ENCODE peak calls at places on chromosomes 4 and X, in six cellular contexts. One of them, this sample, is unnamed.

GRCh38 chrX:149630681-149631292 is 805 bp downstream of the TMEM185A start:
- DNase-seq in nephron progenitor cell: no peak
- DNase-seq in thoracic aorta: no peak
- DNase-seq in H9: no peak
- DNase-seq in osteocyte: no peak
- DNase-seq in upper lobe of left lung: no peak
- DNase-seq in this sample: no peak

GRCh38 chrX:119870626-119871131 is 854 bp downstream of the RNF113A start:
- DNase-seq in thoracic aorta: no peak
- DNase-seq in H9: no peak
- DNase-seq in nephron progenitor cell: peak
- DNase-seq in upper lobe of left lung: peak
- DNase-seq in osteocyte: no peak
- DNase-seq in this sample: no peak

GRCh38 chr4:3401436-3402171 is 40.2 kb upstream of the HGFAC start:
- DNase-seq in upper lobe of left lung: no peak
- DNase-seq in thoracic aorta: no peak
- DNase-seq in osteocyte: no peak
- DNase-seq in nephron progenitor cell: no peak
- DNase-seq in H9: no peak
- DNase-seq in this sample: peak

GRCh38 chrX:149365061-149365460 is 140.0 kb downstream of the IDS start:
- DNase-seq in H9: no peak
- DNase-seq in upper lobe of left lung: no peak
- DNase-seq in thoracic aorta: no peak
- DNase-seq in nephron progenitor cell: no peak
- DNase-seq in osteocyte: no peak
- DNase-seq in this sample: no peak

GRCh38 chr4:34771632-34772031 is 1472.7 kb downstream of the ARAP2 start:
- DNase-seq in H9: no peak
- DNase-seq in upper lobe of left lung: no peak
- DNase-seq in thoracic aorta: no peak
- DNase-seq in osteocyte: no peak
- DNase-seq in nephron progenitor cell: no peak
- DNase-seq in this sample: no peak

GRCh38 chr4:32884198-32884597 is 2164.0 kb downstream of the PCDH7 start:
- DNase-seq in osteocyte: no peak
- DNase-seq in thoracic aorta: no peak
- DNase-seq in upper lobe of left lung: no peak
- DNase-seq in nephron progenitor cell: no peak
- DNase-seq in H9: no peak
- DNase-seq in this sample: no peak

GRCh38 chr4:48122756-48123155 is 11.3 kb downstream of the TXK start:
- DNase-seq in osteocyte: no peak
- DNase-seq in thoracic aorta: no peak
- DNase-seq in H9: no peak
- DNase-seq in nephron progenitor cell: no peak
- DNase-seq in upper lobe of left lung: no peak
- DNase-seq in this sample: no peak

GRCh38 chr4:185597532-185598188 is 62.4 kb upstream of the PDLIM3 start:
- DNase-seq in H9: peak
- DNase-seq in upper lobe of left lung: peak
- DNase-seq in nephron progenitor cell: peak
- DNase-seq in osteocyte: no peak
- DNase-seq in thoracic aorta: no peak
- DNase-seq in this sample: no peak

GRCh38 chrX:38929966-38930421 is 128.7 kb downstream of the MID1IP1 start:
- DNase-seq in upper lobe of left lung: no peak
- DNase-seq in nephron progenitor cell: no peak
- DNase-seq in H9: no peak
- DNase-seq in thoracic aorta: peak
- DNase-seq in osteocyte: no peak
- DNase-seq in this sample: no peak

GRCh38 chrX:130728208-130728607 is 174.8 kb downstream of the ENOX2 start:
- DNase-seq in upper lobe of left lung: no peak
- DNase-seq in H9: no peak
- DNase-seq in nephron progenitor cell: no peak
- DNase-seq in osteocyte: no peak
- DNase-seq in thoracic aorta: no peak
- DNase-seq in this sample: no peak

GRCh38 chr4:55543858-55544257 is 2.9 kb downstream of the CLOCK start:
- DNase-seq in nephron progenitor cell: no peak
- DNase-seq in osteocyte: no peak
- DNase-seq in upper lobe of left lung: no peak
- DNase-seq in thoracic aorta: no peak
- DNase-seq in H9: no peak
- DNase-seq in this sample: no peak

GRCh38 chrX:53605004-53605403 is 81.5 kb downstream of the HUWE1 start:
- DNase-seq in nephron progenitor cell: no peak
- DNase-seq in upper lobe of left lung: no peak
- DNase-seq in thoracic aorta: no peak
- DNase-seq in H9: no peak
- DNase-seq in osteocyte: no peak
- DNase-seq in this sample: no peak

GRCh38 chr4:998096-998691 is 5.0 kb upstream of the SLC26A1 start:
- DNase-seq in nephron progenitor cell: peak
- DNase-seq in osteocyte: no peak
- DNase-seq in upper lobe of left lung: no peak
- DNase-seq in H9: no peak
- DNase-seq in thoracic aorta: no peak
- DNase-seq in this sample: no peak

GRCh38 chr4:149065753-149066152 is 623.5 kb upstream of the NR3C2 start:
- DNase-seq in osteocyte: no peak
- DNase-seq in upper lobe of left lung: no peak
- DNase-seq in H9: no peak
- DNase-seq in thoracic aorta: no peak
- DNase-seq in nephron progenitor cell: no peak
- DNase-seq in this sample: no peak

GRCh38 chr4:128858875-128859696 is 49.6 kb downstream of the JADE1 start:
- DNase-seq in thoracic aorta: no peak
- DNase-seq in H9: no peak
- DNase-seq in upper lobe of left lung: no peak
- DNase-seq in nephron progenitor cell: no peak
- DNase-seq in osteocyte: no peak
- DNase-seq in this sample: no peak

GRCh38 chr4:165476214-165477098 is 97.6 kb downstream of the CPE start:
- DNase-seq in osteocyte: no peak
- DNase-seq in thoracic aorta: no peak
- DNase-seq in upper lobe of left lung: no peak
- DNase-seq in nephron progenitor cell: no peak
- DNase-seq in H9: no peak
- DNase-seq in this sample: no peak

GRCh38 chr4:150960818-150961217 is 54.3 kb downstream of the LRBA start:
- DNase-seq in thoracic aorta: no peak
- DNase-seq in osteocyte: no peak
- DNase-seq in H9: peak
- DNase-seq in upper lobe of left lung: peak
- DNase-seq in nephron progenitor cell: no peak
- DNase-seq in this sample: no peak

GRCh38 chr4:110020139-110020538 is 107.5 kb downstream of the EGF start:
- DNase-seq in H9: no peak
- DNase-seq in osteocyte: no peak
- DNase-seq in thoracic aorta: no peak
- DNase-seq in nephron progenitor cell: no peak
- DNase-seq in upper lobe of left lung: no peak
- DNase-seq in this sample: no peak

DNA sequence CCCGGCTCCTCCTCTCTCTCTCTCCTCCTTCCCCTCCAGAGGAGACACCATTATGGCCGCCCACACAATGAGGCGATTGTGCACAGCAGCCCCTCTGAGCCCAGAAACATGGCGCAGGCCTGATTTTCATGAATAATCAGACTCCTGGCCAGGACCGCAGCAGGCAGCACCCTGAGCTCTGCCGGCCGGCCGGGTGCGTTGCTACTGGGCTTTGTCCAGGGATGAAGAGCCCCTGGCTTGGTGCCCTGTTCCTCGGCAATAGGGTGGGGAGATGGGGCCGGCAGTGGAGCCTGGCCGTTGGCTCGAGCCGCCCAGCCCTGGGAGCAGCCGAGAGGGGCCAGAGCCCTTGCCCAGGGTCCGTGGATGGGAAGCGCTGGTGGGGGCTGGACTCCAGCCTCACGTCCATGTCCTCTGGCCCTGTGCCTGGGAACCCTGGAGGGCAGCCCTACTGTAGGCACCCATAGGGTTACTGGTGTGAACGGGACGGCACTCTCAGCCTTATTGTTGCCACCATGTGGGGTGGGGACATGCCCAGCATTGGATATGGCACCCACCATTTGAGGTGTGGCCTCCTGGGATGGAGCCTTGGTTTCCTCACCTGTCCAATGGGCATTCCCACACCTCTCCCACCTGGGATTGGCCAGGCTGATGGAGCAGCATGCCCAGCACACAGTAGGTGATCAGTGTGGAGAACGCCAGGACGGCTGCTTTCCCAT is 103.0 kb downstream of the SORCS2 start:
- DNase-seq in H9: no peak
- DNase-seq in nephron progenitor cell: no peak
- DNase-seq in thoracic aorta: no peak
- DNase-seq in osteocyte: no peak
- DNase-seq in upper lobe of left lung: peak
- DNase-seq in this sample: no peak
- TF ChIP-seq CTCF in H9: no peak
- TF ChIP-seq CTCF in nephron progenitor cell: no peak
- TF ChIP-seq CTCF in thoracic aorta: no peak
- TF ChIP-seq CTCF in osteocyte: no peak
- TF ChIP-seq CTCF in upper lobe of left lung: no peak
- TF ChIP-seq CTCF in this sample: no peak

DNA sequence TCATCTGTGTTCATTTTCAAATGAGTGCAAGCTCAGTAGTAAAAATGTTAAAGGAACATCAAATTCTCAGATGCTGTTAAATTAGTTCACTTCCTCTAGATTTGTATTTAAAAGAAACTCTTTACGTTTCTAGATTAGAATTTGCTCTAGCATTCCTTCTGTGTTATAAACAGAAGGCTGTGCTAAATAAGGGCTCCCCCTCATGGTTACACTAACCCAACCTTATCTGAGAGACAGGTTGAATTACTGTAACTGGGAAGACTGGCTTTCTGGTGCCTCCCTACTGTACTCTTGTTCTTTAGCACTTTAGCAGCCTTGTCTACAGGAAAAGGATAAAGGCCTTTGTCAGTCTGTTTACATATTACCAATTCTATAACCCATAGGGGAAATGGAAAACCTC is 56.8 kb downstream of the RXFP1 start:
- DNase-seq in nephron progenitor cell: no peak
- DNase-seq in H9: no peak
- DNase-seq in thoracic aorta: no peak
- DNase-seq in upper lobe of left lung: no peak
- DNase-seq in osteocyte: no peak
- DNase-seq in this sample: no peak
- TF ChIP-seq CTCF in nephron progenitor cell: no peak
- TF ChIP-seq CTCF in H9: peak
- TF ChIP-seq CTCF in thoracic aorta: no peak
- TF ChIP-seq CTCF in upper lobe of left lung: no peak
- TF ChIP-seq CTCF in osteocyte: peak
- TF ChIP-seq CTCF in this sample: no peak

DNA sequence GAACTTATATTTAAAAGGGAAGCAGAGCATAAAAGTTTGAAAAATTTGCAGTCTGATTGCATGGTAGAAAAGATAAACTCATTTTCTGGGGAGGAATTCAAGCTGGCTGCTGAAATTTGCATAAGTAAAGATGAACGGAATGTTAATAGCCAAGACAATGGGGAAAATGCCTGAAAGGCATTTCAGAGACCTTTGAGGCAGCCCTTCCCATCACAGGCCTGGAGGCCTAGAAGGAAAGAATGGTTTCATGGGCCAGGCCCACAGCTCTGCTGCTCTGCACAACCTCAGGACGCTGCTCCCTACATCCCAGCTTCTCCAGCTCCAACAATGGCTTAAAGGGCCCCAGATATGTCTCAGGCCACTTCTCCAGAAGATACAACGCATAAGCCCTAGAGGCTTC is 46.9 kb upstream of the INPP4B start:
- DNase-seq in nephron progenitor cell: no peak
- DNase-seq in thoracic aorta: no peak
- DNase-seq in H9: no peak
- DNase-seq in upper lobe of left lung: no peak
- DNase-seq in osteocyte: no peak
- DNase-seq in this sample: no peak
- TF ChIP-seq CTCF in nephron progenitor cell: no peak
- TF ChIP-seq CTCF in thoracic aorta: no peak
- TF ChIP-seq CTCF in H9: no peak
- TF ChIP-seq CTCF in upper lobe of left lung: no peak
- TF ChIP-seq CTCF in osteocyte: no peak
- TF ChIP-seq CTCF in this sample: no peak

DNA sequence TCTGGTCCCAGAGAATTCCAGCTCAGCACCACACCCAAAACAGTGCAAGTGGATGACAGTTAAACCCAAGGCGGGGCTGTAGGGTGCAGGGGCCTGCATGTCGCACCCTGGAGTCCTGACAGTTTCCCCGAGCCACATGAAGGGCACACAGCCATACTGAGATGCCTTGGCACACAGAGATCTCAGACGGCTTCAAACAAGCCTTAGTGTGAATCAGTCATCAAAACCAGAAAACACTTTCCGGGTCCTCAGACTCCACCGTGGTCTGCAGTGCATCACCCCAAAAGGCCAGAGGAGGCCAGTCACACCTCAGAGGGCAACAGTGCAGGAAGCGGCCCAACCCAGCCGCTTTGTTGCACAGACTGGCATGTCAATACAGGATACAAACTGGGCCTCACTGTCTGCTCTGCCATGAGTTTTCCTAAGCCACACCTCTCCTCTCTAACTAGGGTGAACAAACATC is 64.6 kb upstream of the ENPP6 start:
- DNase-seq in H9: no peak
- DNase-seq in upper lobe of left lung: peak
- DNase-seq in thoracic aorta: no peak
- DNase-seq in osteocyte: no peak
- DNase-seq in nephron progenitor cell: no peak
- DNase-seq in this sample: no peak
- TF ChIP-seq CTCF in H9: peak
- TF ChIP-seq CTCF in upper lobe of left lung: peak
- TF ChIP-seq CTCF in thoracic aorta: no peak
- TF ChIP-seq CTCF in osteocyte: no peak
- TF ChIP-seq CTCF in nephron progenitor cell: no peak
- TF ChIP-seq CTCF in this sample: peak

GRCh38 chrX:16671005-16671404 is 21.0 kb downstream of the S100G start:
- DNase-seq in upper lobe of left lung: no peak
- DNase-seq in thoracic aorta: no peak
- DNase-seq in osteocyte: peak
- DNase-seq in nephron progenitor cell: peak
- DNase-seq in H9: no peak
- DNase-seq in this sample: no peak
- TF ChIP-seq CTCF in upper lobe of left lung: no peak
- TF ChIP-seq CTCF in thoracic aorta: no peak
- TF ChIP-seq CTCF in osteocyte: peak
- TF ChIP-seq CTCF in nephron progenitor cell: peak
- TF ChIP-seq CTCF in H9: peak
- TF ChIP-seq CTCF in this sample: peak

DNA sequence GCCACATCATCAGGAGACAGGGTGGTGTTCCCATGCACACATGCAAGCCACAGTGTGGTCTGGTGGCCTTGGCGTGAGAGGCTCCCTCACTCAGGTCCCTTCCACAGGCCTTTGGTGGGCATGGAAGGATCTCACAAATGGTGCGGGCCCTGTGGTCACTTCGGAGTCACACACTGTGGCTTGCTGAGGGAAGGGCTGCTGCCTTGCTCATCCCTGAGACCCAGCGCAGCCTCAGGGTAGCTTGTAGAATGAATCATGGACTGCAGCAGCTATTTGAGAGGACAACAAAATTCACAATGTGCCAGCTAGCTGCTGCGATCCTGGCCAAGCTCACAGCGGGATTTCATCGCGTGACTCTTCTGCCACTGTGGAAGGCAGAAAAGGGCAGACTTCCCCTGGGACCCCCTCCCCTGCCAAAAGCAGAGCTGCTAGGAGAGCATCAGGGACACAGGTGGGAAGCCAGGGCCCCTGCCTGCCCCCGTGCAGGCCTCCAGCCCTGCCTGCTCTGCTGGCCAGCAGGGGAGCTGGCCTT is 106.4 kb downstream of the ABLIM2 start:
- DNase-seq in osteocyte: no peak
- DNase-seq in H9: no peak
- DNase-seq in upper lobe of left lung: no peak
- DNase-seq in thoracic aorta: no peak
- DNase-seq in nephron progenitor cell: no peak
- DNase-seq in this sample: no peak
- TF ChIP-seq CTCF in osteocyte: no peak
- TF ChIP-seq CTCF in H9: no peak
- TF ChIP-seq CTCF in upper lobe of left lung: no peak
- TF ChIP-seq CTCF in thoracic aorta: no peak
- TF ChIP-seq CTCF in nephron progenitor cell: no peak
- TF ChIP-seq CTCF in this sample: no peak

This sample was measured in type B pancreatic cell.